ENCODE peak calls at places on chromosome 17, in ten cellular contexts. I, N, D, W, M, C, L, J, R and B are unnamed samples.

GRCh38 chr17:27529230-27529796 is 73.1 kb downstream of the KSR1 start:
- DNase-seq in I (no peak), N (no peak), D (no peak), W (peak), M (no peak), C (no peak), L (no peak), J (no peak), R (peak), B (no peak)

GRCh38 chr17:62822080-62822904 is 14.2 kb upstream of the MARCHF10 start:
- DNase-seq in I (no peak), N (no peak), D (no peak), W (no peak), M (no peak), C (no peak), L (no peak), J (no peak), R (no peak), B (no peak)

GRCh38 chr17:40596261-40596919 is 31.1 kb upstream of the CCR7 start:
- DNase-seq in I (no peak), N (no peak), D (peak), W (peak), M (peak), C (no peak), L (no peak), J (no peak), R (peak), B (no peak)

GRCh38 chr17:41322903-41323895 is 7.7 kb upstream of the KRTAP17-1 start:
- DNase-seq in I (no peak), N (no peak), D (no peak), W (no peak), M (no peak), C (no peak), L (no peak), J (no peak), R (no peak), B (no peak)

GRCh38 chr17:38893612-38894011 is 23.8 kb downstream of the LASP1 start:
- DNase-seq in I (no peak), N (no peak), D (no peak), W (no peak), M (no peak), C (no peak), L (no peak), J (no peak), R (peak), B (no peak)

GRCh38 chr17:56159764-56160394 is 6.6 kb downstream of the ANKFN1 start:
- DNase-seq in I (no peak), N (no peak), D (no peak), W (no peak), M (no peak), C (no peak), L (no peak), J (no peak), R (no peak), B (no peak)

GRCh38 chr17:54933921-54934320 is 33.3 kb downstream of the TOM1L1 start:
- DNase-seq in I (no peak), N (no peak), D (no peak), W (no peak), M (no peak), C (no peak), L (no peak), J (no peak), R (no peak), B (no peak)

GRCh38 chr17:40577611-40578065 is 12.4 kb upstream of the CCR7 start:
- DNase-seq in I (no peak), N (no peak), D (no peak), W (no peak), M (no peak), C (no peak), L (no peak), J (no peak), R (no peak), B (no peak)

GRCh38 chr17:52024296-52024870 is 134.1 kb downstream of the CA10 start:
- DNase-seq in I (no peak), N (no peak), D (no peak), W (no peak), M (no peak), C (no peak), L (no peak), J (no peak), R (no peak), B (no peak)

GRCh38 chr17:15981646-15982580 is 17.6 kb downstream of the ZSWIM7 start:
- DNase-seq in I (no peak), N (no peak), D (no peak), W (peak), M (no peak), C (no peak), L (no peak), J (no peak), R (peak), B (no peak)

GRCh38 chr17:1467898-1468492 is 12.0 kb upstream of the CRK start:
- DNase-seq in I (no peak), N (no peak), D (no peak), W (no peak), M (no peak), C (no peak), L (no peak), J (peak), R (no peak), B (no peak)

GRCh38 chr17:71461504-71462197 is 659.2 kb upstream of the SOX9 start:
- DNase-seq in I (no peak), N (no peak), D (no peak), W (no peak), M (no peak), C (no peak), L (no peak), J (peak), R (no peak), B (no peak)

GRCh38 chr17:31690118-31690517 is 168.9 kb downstream of the COPRS start:
- DNase-seq in I (no peak), N (peak), D (no peak), W (peak), M (no peak), C (no peak), L (no peak), J (no peak), R (peak), B (no peak)

DNA sequence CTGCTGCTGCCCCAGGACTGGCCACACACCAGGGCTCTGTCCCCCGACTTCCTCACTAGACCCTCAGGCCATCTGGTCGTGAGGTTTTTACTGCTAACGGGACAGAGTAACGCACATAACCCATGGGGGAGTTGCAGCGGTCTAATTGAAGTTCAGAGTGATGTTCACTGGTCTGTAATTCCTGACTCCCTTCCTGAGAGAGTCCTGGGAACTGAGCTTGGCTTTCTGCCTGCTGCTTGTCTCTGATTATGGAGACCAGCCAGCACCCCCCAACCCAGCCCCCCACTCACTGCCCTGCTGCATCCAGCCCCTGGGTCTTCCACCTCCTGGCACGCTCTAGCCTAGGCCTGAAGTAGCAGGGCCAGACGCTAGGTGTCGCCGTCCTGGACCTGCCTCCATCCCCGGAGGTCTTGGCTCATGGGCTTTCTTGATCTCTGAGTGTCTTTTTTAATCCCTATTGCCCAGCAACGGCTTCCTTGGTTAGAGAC is 192.9 kb downstream of the CCDC182 start:
- DNase-seq in I (no peak), N (no peak), D (no peak), W (no peak), M (no peak), C (no peak), L (no peak), J (peak), R (peak), B (no peak)
- TF ChIP-seq CTCF in I (peak), N (peak), D (peak), W (peak), M (no peak), C (no peak), L (peak), J (peak), R (peak), B (peak)

GRCh38 chr17:33396818-33397217 is 103.7 kb upstream of the ASIC2 start:
- DNase-seq in I (no peak), N (no peak), D (no peak), W (no peak), M (no peak), C (no peak), L (no peak), J (no peak), R (no peak), B (no peak)

GRCh38 chr17:33403194-33403593 is 110.1 kb upstream of the ASIC2 start:
- DNase-seq in I (no peak), N (no peak), D (no peak), W (no peak), M (no peak), C (no peak), L (no peak), J (no peak), R (no peak), B (no peak)

GRCh38 chr17:33404070-33404770 is 111.1 kb upstream of the ASIC2 start:
- DNase-seq in I (no peak), N (no peak), D (no peak), W (no peak), M (no peak), C (no peak), L (no peak), J (no peak), R (no peak), B (no peak)

GRCh38 chr17:33398386-33398785 is 105.3 kb upstream of the ASIC2 start:
- DNase-seq in I (no peak), N (no peak), D (no peak), W (no peak), M (no peak), C (no peak), L (no peak), J (no peak), R (no peak), B (no peak)

DNA sequence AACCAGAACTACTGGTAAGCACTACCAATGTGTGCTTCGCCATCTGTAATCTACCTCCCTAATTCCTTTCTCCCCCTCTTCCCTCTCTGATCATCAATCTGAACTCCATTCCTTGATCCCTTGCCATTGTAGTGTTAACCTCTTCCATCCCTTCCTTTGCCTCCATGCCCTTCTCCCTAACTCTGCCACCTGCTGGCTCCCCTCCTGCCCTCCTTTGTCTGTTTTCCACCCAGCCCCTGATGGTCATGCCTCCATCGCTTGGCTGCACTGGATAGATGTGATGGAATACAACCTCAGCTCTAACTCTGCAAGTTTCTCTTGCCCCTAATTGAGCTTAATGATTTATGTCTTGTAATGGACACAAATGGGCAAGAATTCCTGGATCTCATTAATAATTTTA is 108.2 kb upstream of the ASIC2 start:
- DNase-seq in I (no peak), N (no peak), D (no peak), W (no peak), M (no peak), C (no peak), L (no peak), J (no peak), R (no peak), B (no peak)
- TF ChIP-seq CTCF in I (no peak), N (no peak), D (no peak), W (no peak), M (no peak), C (no peak), L (no peak), J (no peak), R (no peak), B (no peak)

GRCh38 chr17:64773836-64774761 is 112.0 kb upstream of the SMURF2 start:
- DNase-seq in I (peak), N (peak), D (peak), W (peak), M (peak), C (no peak), L (no peak), J (peak), R (peak), B (no peak)
- TF ChIP-seq CTCF in I (peak), N (peak), D (peak), W (peak), M (peak), C (no peak), L (peak), J (peak), R (peak), B (peak)

GRCh38 chr17:30554839-30555751 is 77.9 kb downstream of the GOSR1 start:
- DNase-seq in I (no peak), N (no peak), D (no peak), W (peak), M (no peak), C (no peak), L (no peak), J (peak), R (peak), B (no peak)
- TF ChIP-seq CTCF in I (no peak), N (no peak), D (peak), W (peak), M (peak), C (no peak), L (no peak), J (peak), R (peak), B (peak)